ENCODE peak calls at places on chromosomes 6 and 20, in eight cellular contexts. R, L, Y, M, O, F, T and G are unnamed samples.

GRCh38 chr6:43575772-43576551 is at the start of the genes POLH and XPO5:
- DNase-seq in R (peak), L (peak), Y (peak), M (peak), O (peak), F (peak), T (peak), G (peak)

GRCh38 chr6:169969372-169970099 is 218.1 kb downstream of the ERMARD start:
- DNase-seq in R (no peak), L (no peak), Y (peak), M (no peak), O (no peak), F (no peak), T (no peak), G (no peak)

GRCh38 chr6:42041131-42042055 is 8.9 kb upstream of the TAF8 start:
- DNase-seq in R (no peak), L (no peak), Y (no peak), M (no peak), O (no peak), F (no peak), T (no peak), G (no peak)

GRCh38 chr20:44154521-44155001 is 32.4 kb downstream of the JPH2 start:
- DNase-seq in R (no peak), L (no peak), Y (no peak), M (no peak), O (no peak), F (no peak), T (no peak), G (no peak)

GRCh38 chr20:2385026-2385425 is 4.3 kb downstream of the TGM6 start:
- DNase-seq in R (no peak), L (no peak), Y (no peak), M (no peak), O (no peak), F (no peak), T (no peak), G (no peak)

GRCh38 chr6:170202416-170203135 is 88.3 kb downstream of the DLL1 start:
- DNase-seq in R (no peak), L (no peak), Y (no peak), M (no peak), O (no peak), F (no peak), T (peak), G (no peak)

GRCh38 chr6:6131492-6132109 is 124.9 kb upstream of the NRN1 start:
- DNase-seq in R (no peak), L (no peak), Y (no peak), M (no peak), O (no peak), F (no peak), T (no peak), G (peak)

GRCh38 chr20:9928281-9928737 is 89.4 kb upstream of the PAK5 start:
- DNase-seq in R (no peak), L (no peak), Y (no peak), M (no peak), O (no peak), F (no peak), T (no peak), G (no peak)

GRCh38 chr6:119241124-119241491 is 108.5 kb downstream of the MAN1A1 start:
- DNase-seq in R (no peak), L (peak), Y (no peak), M (peak), O (peak), F (peak), T (no peak), G (peak)

GRCh38 chr6:169292340-169293124 is 38.9 kb upstream of the THBS2 start:
- DNase-seq in R (no peak), L (no peak), Y (peak), M (peak), O (peak), F (no peak), T (peak), G (peak)

GRCh38 chr6:9554351-9554750 is 860.5 kb downstream of the TFAP2A start:
- DNase-seq in R (no peak), L (no peak), Y (no peak), M (no peak), O (no peak), F (no peak), T (no peak), G (no peak)

GRCh38 chr6:130183271-130184222 is 39.2 kb downstream of the SAMD3 start:
- DNase-seq in R (peak), L (no peak), Y (no peak), M (no peak), O (no peak), F (no peak), T (no peak), G (no peak)

GRCh38 chr6:107697682-107698081 is 126.4 kb downstream of the SCML4 start:
- DNase-seq in R (no peak), L (no peak), Y (no peak), M (no peak), O (no peak), F (no peak), T (no peak), G (no peak)

GRCh38 chr6:170290306-170291128 is at the start of gene DLL1:
- DNase-seq in R (no peak), L (peak), Y (peak), M (no peak), O (no peak), F (no peak), T (no peak), G (no peak)

GRCh38 chr6:160978141-160978926 is 13.2 kb upstream of the MAP3K4 start:
- DNase-seq in R (no peak), L (no peak), Y (peak), M (no peak), O (peak), F (no peak), T (peak), G (peak)

GRCh38 chr6:169022079-169022478 is 231.6 kb downstream of the THBS2 start:
- DNase-seq in R (no peak), L (no peak), Y (no peak), M (no peak), O (no peak), F (no peak), T (peak), G (no peak)

GRCh38 chr6:97068211-97068610 is 143.7 kb downstream of the KLHL32 start:
- DNase-seq in R (no peak), L (peak), Y (no peak), M (peak), O (peak), F (no peak), T (no peak), G (peak)

GRCh38 chr6:63213325-63213724 is 2.1 kb downstream of the FKBP1C start:
- DNase-seq in R (no peak), L (no peak), Y (no peak), M (no peak), O (no peak), F (no peak), T (no peak), G (no peak)